ENCODE peak calls at places on chromosomes 11 and 22, in five cellular contexts. L is Ammon's horn; Y is CD4-positive, alpha-beta T cell; G is T-helper 1 cell; H is activated T-cell treated with anti-CD3 and anti-CD28 coated beads for 48 hours. R is an unnamed sample.

GRCh38 chr11:119854521-119854920 is 125.5 kb upstream of the NECTIN1 start:
- DNase-seq in L (no peak), Y (no peak), H (no peak), G (no peak), R (no peak)

GRCh38 chr11:94199367-94200130 is 70.9 kb downstream of the PANX1 start:
- DNase-seq in L (no peak), G (no peak), H (no peak), Y (no peak), R (no peak)

GRCh38 chr11:36361472-36361871 is 65.4 kb downstream of the PRR5L start:
- DNase-seq in H (no peak), Y (no peak), L (no peak), G (no peak), R (no peak)

GRCh38 chr22:39318507-39319283 is 728 bp downstream of the RPL3 start:
- DNase-seq in L (no peak), G (no peak), H (no peak), Y (no peak), R (no peak)

GRCh38 chr11:6443269-6444003 is 2.6 kb upstream of the HPX start:
- DNase-seq in Y (peak), G (peak), H (peak), L (peak), R (peak)

GRCh38 chr11:68890490-68891231 is 13.0 kb downstream of the MRPL21 start:
- DNase-seq in L (peak), Y (no peak), H (no peak), G (no peak), R (no peak)

GRCh38 chr11:11641581-11641980 is 19.8 kb upstream of the GALNT18 start:
- DNase-seq in L (peak), Y (no peak), G (no peak), H (no peak), R (no peak)

GRCh38 chr11:36447947-36448346 is 62.1 kb downstream of the TRAF6 start:
- DNase-seq in G (no peak), Y (no peak), H (no peak), L (no peak), R (no peak)

GRCh38 chr11:68446046-68446725 is 14.4 kb upstream of the PPP6R3 start:
- DNase-seq in G (no peak), H (no peak), L (no peak), Y (no peak), R (no peak)

GRCh38 chr11:61971177-61972111 is 4.0 kb upstream of the FTH1 start:
- DNase-seq in Y (no peak), L (peak), H (peak), G (no peak), R (no peak)

GRCh38 chr22:39908737-39909136 is 7.9 kb downstream of the GRAP2 start:
- DNase-seq in H (no peak), Y (peak), L (no peak), G (no peak), R (no peak)

GRCh38 chr22:32511776-32512175 is 37.2 kb downstream of the FBXO7 start:
- DNase-seq in L (no peak), G (no peak), Y (no peak), H (no peak), R (no peak)

GRCh38 chr11:2166091-2166851 is 5.3 kb upstream of the INS start:
- DNase-seq in L (no peak), Y (peak), G (no peak), H (peak), R (peak)

GRCh38 chr22:35684270-35684700 is 33.4 kb upstream of the APOL5 start:
- DNase-seq in H (no peak), L (peak), Y (no peak), G (no peak), R (no peak)

GRCh38 chr11:14852571-14853177 is 39.4 kb downstream of the CYP2R1 start:
- DNase-seq in G (no peak), H (no peak), L (no peak), Y (no peak), R (no peak)

GRCh38 chr11:11265320-11265719 is 87.7 kb downstream of the CSNK2A3 start:
- DNase-seq in H (no peak), L (no peak), G (no peak), Y (no peak), R (no peak)

GRCh38 chr22:24005201-24005600 is at the start of gene GSTT4:
- DNase-seq in G (no peak), Y (no peak), H (no peak), L (no peak), R (no peak)

GRCh38 chr11:331332-332060 is 10.8 kb upstream of the IFITM3 start:
- DNase-seq in Y (no peak), H (no peak), L (no peak), G (no peak), R (no peak)

GRCh38 chr11:33804471-33804870 is 30.2 kb upstream of the FBXO3 start:
- DNase-seq in G (no peak), Y (no peak), H (no peak), L (no peak), R (no peak)

GRCh38 chr22:19149962-19150361 is at the start of gene GSC2:
- DNase-seq in H (no peak), L (no peak), G (no peak), Y (no peak), R (no peak)

GRCh38 chr11:129652828-129653227 is 162.8 kb upstream of the TMEM45B start:
- DNase-seq in G (no peak), H (no peak), Y (no peak), L (no peak), R (no peak)

GRCh38 chr11:60842688-60843605 is 1.0 kb downstream of the CCDC86 start:
- DNase-seq in G (no peak), H (no peak), Y (no peak), L (peak), R (no peak)